ENCODE peak calls at places on chromosome X, in seven cellular contexts. L, Z, O, N, X, Q and M are unnamed samples.

GRCh38 chrX:132740316-132741123 is 217.9 kb downstream of the HS6ST2 start:
- DNase-seq in L (peak; percentile 0), Z (no peak), O (no peak), N (no peak), X (no peak), Q (peak; percentile 1), M (no peak)

GRCh38 chrX:107440187-107440586 is 9.3 kb upstream of the FRMPD3 start:
- DNase-seq in L (no peak), Z (no peak), O (no peak), N (no peak), X (no peak), Q (no peak), M (no peak)

GRCh38 chrX:40371376-40371775 is 209.4 kb upstream of the ATP6AP2 start:
- DNase-seq in L (no peak), Z (no peak), O (no peak), N (no peak), X (no peak), Q (no peak), M (no peak)

GRCh38 chrX:150664290-150664689 is 28.9 kb upstream of the MTMR1 start:
- DNase-seq in L (no peak), Z (no peak), O (no peak), N (no peak), X (peak; percentile 2), Q (no peak), M (no peak)

GRCh38 chrX:124338733-124339514 is 6.5 kb downstream of the TEX13D start:
- DNase-seq in L (no peak), Z (no peak), O (no peak), N (no peak), X (no peak), Q (no peak), M (no peak)

GRCh38 chrX:40170830-40171512 is 73.2 kb upstream of the BCOR start:
- DNase-seq in L (no peak), Z (no peak), O (no peak), N (no peak), X (no peak), Q (no peak), M (no peak)

GRCh38 chrX:71482228-71482958 is 50.5 kb upstream of the OGT start:
- DNase-seq in L (no peak), Z (no peak), O (no peak), N (no peak), X (no peak), Q (no peak), M (no peak)

GRCh38 chrX:71111141-71111843 is at the start of gene IL2RG:
- DNase-seq in L (no peak), Z (no peak), O (no peak), N (no peak), X (no peak), Q (no peak), M (no peak)

GRCh38 chrX:19684265-19684664 is 169.0 kb upstream of the MAP3K15 start:
- DNase-seq in L (peak; percentile 33), Z (no peak), O (no peak), N (no peak), X (no peak), Q (no peak), M (no peak)

GRCh38 chrX:136822337-136823095 is 41.8 kb upstream of the ARHGEF6 start:
- DNase-seq in L (peak; percentile 69), Z (no peak), O (no peak), N (no peak), X (no peak), Q (no peak), M (no peak)

GRCh38 chrX:125004799-125005198 is 314.9 kb upstream of the TEX13C start:
- DNase-seq in L (no peak), Z (no peak), O (no peak), N (no peak), X (no peak), Q (peak; percentile 3), M (no peak)

GRCh38 chrX:123731987-123732678 is 719 bp downstream of the THOC2 start:
- DNase-seq in L (no peak), Z (no peak), O (no peak), N (peak; percentile 10), X (peak; percentile 43), Q (peak; percentile 23), M (no peak)

GRCh38 chrX:54320067-54320466 is 37.8 kb downstream of the WNK3 start:
- DNase-seq in L (no peak), Z (no peak), O (no peak), N (no peak), X (no peak), Q (no peak), M (no peak)
- TF ChIP-seq CTCF in L (no peak), Z (no peak), O (no peak), N (no peak), X (no peak), Q (no peak), M (no peak)

DNA sequence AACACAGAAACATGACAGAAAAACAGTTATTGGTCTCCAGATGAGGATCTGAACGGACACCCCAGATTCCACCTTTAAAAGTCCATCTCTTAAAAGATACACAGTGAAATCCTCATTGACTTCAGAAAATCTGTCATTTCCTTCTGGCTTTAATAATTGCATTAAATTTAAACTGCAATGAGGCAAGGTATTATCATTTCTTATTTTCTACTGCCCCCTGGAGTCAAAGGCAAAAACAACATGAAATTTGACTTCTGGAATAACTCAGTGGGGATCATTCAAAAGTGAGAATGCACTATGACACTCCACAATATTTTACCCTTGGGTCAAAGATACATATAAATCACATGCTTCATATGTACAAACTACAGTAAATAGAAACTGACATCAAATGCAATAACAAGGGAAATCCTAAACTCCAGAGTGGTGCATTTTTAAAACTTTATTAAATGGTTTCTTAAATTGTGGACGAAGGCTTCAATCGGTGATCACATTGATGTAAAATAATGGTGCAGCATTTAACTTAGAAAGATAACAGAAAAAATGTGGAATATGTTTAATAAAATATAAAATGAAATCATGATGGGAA is 56.4 kb upstream of the SPANXN1 start:
- DNase-seq in L (peak; percentile 3), Z (no peak), O (no peak), N (no peak), X (peak; percentile 8), Q (peak; percentile 1), M (no peak)
- TF ChIP-seq CTCF in L (peak; percentile 30), Z (peak; percentile 19), O (no peak), N (peak; percentile 47), X (peak; percentile 38), Q (peak; percentile 32), M (peak; percentile 59)

GRCh38 chrX:44945736-44946135 is 72.7 kb downstream of the KDM6A start:
- DNase-seq in L (no peak), Z (no peak), O (no peak), N (no peak), X (no peak), Q (no peak), M (no peak)
- TF ChIP-seq CTCF in L (peak; percentile 20), Z (no peak), O (no peak), N (peak; percentile 12), X (no peak), Q (no peak), M (no peak)

DNA sequence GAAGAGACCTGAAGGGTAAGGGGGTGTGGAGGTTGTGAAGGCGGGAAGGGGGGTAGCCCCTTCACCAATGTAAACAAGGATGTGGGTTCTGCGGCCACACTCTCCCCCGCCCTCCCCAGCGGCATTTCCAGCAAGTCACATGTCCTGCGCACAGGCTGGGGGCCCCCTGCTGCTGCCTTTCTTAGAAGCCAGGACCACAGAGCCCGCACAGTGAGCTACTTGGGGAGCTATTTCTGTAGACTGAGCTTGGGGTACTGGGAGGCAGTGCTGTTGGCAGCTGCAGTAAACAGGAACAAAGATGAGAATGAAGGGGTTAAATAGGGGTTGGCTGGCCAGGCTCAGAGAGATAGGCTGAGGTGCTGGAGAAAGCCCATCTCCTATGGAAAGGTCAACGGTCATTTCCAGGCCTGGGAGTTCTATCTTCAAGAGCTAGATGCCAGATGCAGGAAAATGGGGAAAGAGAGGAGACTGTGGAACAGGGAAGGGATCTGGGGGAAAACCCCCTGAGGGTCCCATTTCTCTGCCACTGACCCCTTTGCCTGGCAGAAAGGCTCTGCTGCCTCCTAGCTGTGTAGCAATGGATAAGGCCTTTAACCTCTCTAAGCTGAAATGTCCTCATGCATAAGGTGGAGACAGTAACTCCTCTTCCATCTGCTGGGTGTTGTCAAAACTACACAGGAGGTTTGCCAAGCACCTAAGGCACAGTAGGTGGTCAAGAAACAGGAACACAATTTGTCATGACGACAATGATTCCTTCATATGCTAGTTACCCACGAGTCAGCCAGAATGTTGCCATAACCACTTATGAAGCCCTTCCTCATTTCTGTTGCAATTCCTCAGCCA is 18.5 kb upstream of the PIM2 start:
- DNase-seq in L (peak; percentile 23), Z (no peak), O (no peak), N (no peak), X (no peak), Q (no peak), M (no peak)
- TF ChIP-seq CTCF in L (no peak), Z (no peak), O (no peak), N (no peak), X (no peak), Q (no peak), M (no peak)

DNA sequence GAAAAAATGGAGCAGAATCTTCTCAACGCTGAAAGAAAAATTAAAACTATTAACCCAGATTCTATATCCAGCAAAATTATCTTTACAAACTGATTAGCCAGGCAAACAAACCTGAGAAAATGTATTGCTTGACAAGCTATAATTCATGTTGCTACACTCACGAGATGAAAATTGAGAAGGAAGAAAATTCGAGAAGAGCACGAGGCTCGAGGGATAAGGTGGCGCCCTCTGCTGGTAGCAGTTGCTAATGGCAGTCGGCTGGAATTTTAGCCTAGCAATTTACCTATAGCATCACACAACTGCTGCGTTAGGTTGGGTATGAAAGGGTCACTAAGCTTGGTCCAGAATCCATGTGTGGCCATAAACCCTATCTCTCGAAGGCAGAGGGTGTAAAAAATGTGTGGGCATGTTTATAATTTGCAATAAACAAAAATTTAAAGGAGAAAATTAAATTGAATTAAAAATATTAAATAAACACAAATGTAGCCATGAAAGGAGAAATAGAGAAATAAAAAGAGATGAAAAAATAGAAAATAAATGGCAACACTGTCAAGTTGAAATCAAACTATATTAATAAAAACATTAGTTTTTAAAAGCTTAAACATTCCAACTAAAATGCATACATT is 126.6 kb downstream of the PPP4R3C start:
- DNase-seq in L (peak; percentile 4), Z (no peak), O (peak; percentile 0), N (peak; percentile 2), X (peak; percentile 0), Q (peak; percentile 1), M (no peak)
- TF ChIP-seq CTCF in L (peak; percentile 71), Z (peak; percentile 87), O (peak; percentile 35), N (peak; percentile 59), X (peak; percentile 61), Q (peak; percentile 68), M (peak; percentile 86)